ENCODE peak calls at places on chromosomes 13 and 19, in four cellular contexts. D, L, H and G are unnamed samples.

GRCh38 chr19:48498576-48498879 is 13.1 kb downstream of the LMTK3 start:
- DNase-seq in D (no peak), L (no peak), H (no peak), G (no peak)

GRCh38 chr19:1206733-1207301 is 1.2 kb downstream of the STK11 start:
- DNase-seq in D (peak), L (no peak), H (no peak), G (no peak)

GRCh38 chr13:44576396-44577235 is 486 bp upstream of the TSC22D1 start:
- DNase-seq in D (peak), L (no peak), H (peak), G (no peak)

GRCh38 chr19:1016647-1017114 is 4.2 kb downstream of the TMEM259 start:
- DNase-seq in D (no peak), L (peak), H (no peak), G (peak)

GRCh38 chr19:35125746-35126623 is 8.9 kb downstream of the LGI4 start:
- DNase-seq in D (no peak), L (peak), H (no peak), G (no peak)

GRCh38 chr19:632228-633067 is 889 bp downstream of the POLRMT start:
- DNase-seq in D (no peak), L (no peak), H (no peak), G (no peak)

GRCh38 chr19:38433268-38433733 is at the start of gene RYR1:
- DNase-seq in D (peak), L (peak), H (no peak), G (peak)

GRCh38 chr19:29667941-29668340 is 2.7 kb downstream of the PLEKHF1 start:
- DNase-seq in D (peak), L (no peak), H (peak), G (peak)

GRCh38 chr19:16013181-16013850 is 63.0 kb upstream of the TPM4 start:
- DNase-seq in D (no peak), L (no peak), H (no peak), G (no peak)

GRCh38 chr13:98457053-98457452 is 119.9 kb downstream of the STK24 start:
- DNase-seq in D (no peak), L (no peak), H (no peak), G (no peak)

GRCh38 chr13:25908390-25908789 is 143.4 kb downstream of the SHISA2 start:
- DNase-seq in D (no peak), L (no peak), H (no peak), G (no peak)

GRCh38 chr19:37902668-37903067 is 3.7 kb downstream of the WDR87 start:
- DNase-seq in D (peak), L (peak), H (peak), G (peak)

GRCh38 chr13:74695021-74695800 is 561.0 kb upstream of the KLF12 start:
- DNase-seq in D (no peak), L (no peak), H (no peak), G (no peak)

GRCh38 chr19:55041244-55041626 is 3.2 kb upstream of the GP6 start:
- DNase-seq in D (no peak), L (no peak), H (no peak), G (no peak)

GRCh38 chr19:7928741-7929701 is 3.1 kb upstream of the CTXN1 start:
- DNase-seq in D (peak), L (peak), H (no peak), G (no peak)

GRCh38 chr13:106052200-106052767 is 483.2 kb downstream of the EFNB2 start:
- DNase-seq in D (no peak), L (no peak), H (no peak), G (no peak)

GRCh38 chr19:9205506-9206113 is 13.8 kb downstream of the OR7D4 start:
- DNase-seq in D (peak), L (peak), H (peak), G (peak)

GRCh38 chr19:44883962-44884361 is 7.1 kb upstream of the TOMM40 start:
- DNase-seq in D (no peak), L (no peak), H (no peak), G (no peak)

GRCh38 chr19:18733196-18733647 is 49.7 kb downstream of the CRTC1 start:
- DNase-seq in D (no peak), L (peak), H (peak), G (no peak)

GRCh38 chr19:4338441-4339350 is at the start of gene STAP2:
- DNase-seq in D (peak), L (no peak), H (no peak), G (no peak)

GRCh38 chr13:48731957-48732569 is 78.3 kb downstream of the CYSLTR2 start:
- DNase-seq in D (peak), L (peak), H (no peak), G (no peak)